ENCODE peak calls at places on chromosomes 12 and 14, in eight cellular contexts. One of them, this sample, is unnamed.

GRCh38 chr12:4274396-4274959 is 916 bp downstream of the CCND2 start:
- DNase-seq in cardiac fibroblast: peak
- DNase-seq in IMR-90: no peak
- DNase-seq in cardiac muscle cell: no peak
- DNase-seq in AG09309: no peak
- DNase-seq in body of pancreas: peak
- DNase-seq in suprapubic skin: no peak
- DNase-seq in AG10803: no peak
- DNase-seq in this sample: peak

GRCh38 chr12:71969330-71969729 is 30.7 kb downstream of the TPH2 start:
- DNase-seq in cardiac fibroblast: no peak
- DNase-seq in IMR-90: no peak
- DNase-seq in cardiac muscle cell: no peak
- DNase-seq in AG09309: no peak
- DNase-seq in body of pancreas: no peak
- DNase-seq in suprapubic skin: no peak
- DNase-seq in AG10803: no peak
- DNase-seq in this sample: no peak

GRCh38 chr12:111248221-111248620 is 120.7 kb downstream of the PHETA1 start:
- DNase-seq in cardiac fibroblast: peak
- DNase-seq in IMR-90: no peak
- DNase-seq in cardiac muscle cell: peak
- DNase-seq in AG09309: no peak
- DNase-seq in body of pancreas: no peak
- DNase-seq in suprapubic skin: no peak
- DNase-seq in AG10803: no peak
- DNase-seq in this sample: no peak

GRCh38 chr14:101293609-101294008 is 267.7 kb upstream of the DIO3 start:
- DNase-seq in cardiac fibroblast: no peak
- DNase-seq in IMR-90: no peak
- DNase-seq in cardiac muscle cell: no peak
- DNase-seq in AG09309: no peak
- DNase-seq in body of pancreas: no peak
- DNase-seq in suprapubic skin: no peak
- DNase-seq in AG10803: no peak
- DNase-seq in this sample: no peak

GRCh38 chr12:132219323-132219722 is 75.1 kb downstream of the NOC4L start:
- DNase-seq in cardiac fibroblast: no peak
- DNase-seq in IMR-90: no peak
- DNase-seq in cardiac muscle cell: no peak
- DNase-seq in AG09309: no peak
- DNase-seq in body of pancreas: no peak
- DNase-seq in suprapubic skin: no peak
- DNase-seq in AG10803: no peak
- DNase-seq in this sample: no peak

GRCh38 chr12:1878695-1879094 is 39.8 kb downstream of the CACNA2D4 start:
- DNase-seq in cardiac fibroblast: no peak
- DNase-seq in IMR-90: no peak
- DNase-seq in cardiac muscle cell: no peak
- DNase-seq in AG09309: no peak
- DNase-seq in body of pancreas: no peak
- DNase-seq in suprapubic skin: no peak
- DNase-seq in AG10803: no peak
- DNase-seq in this sample: no peak

GRCh38 chr14:80324649-80325048 is 113.3 kb upstream of the DIO2 start:
- DNase-seq in cardiac fibroblast: no peak
- DNase-seq in IMR-90: no peak
- DNase-seq in cardiac muscle cell: no peak
- DNase-seq in AG09309: no peak
- DNase-seq in body of pancreas: no peak
- DNase-seq in suprapubic skin: no peak
- DNase-seq in AG10803: no peak
- DNase-seq in this sample: no peak

GRCh38 chr14:44795725-44796124 is 166.0 kb downstream of the KLHL28 start:
- DNase-seq in cardiac fibroblast: no peak
- DNase-seq in IMR-90: peak
- DNase-seq in cardiac muscle cell: no peak
- DNase-seq in AG09309: no peak
- DNase-seq in body of pancreas: peak
- DNase-seq in suprapubic skin: no peak
- DNase-seq in AG10803: no peak
- DNase-seq in this sample: no peak

GRCh38 chr14:85079842-85080741 is 449.9 kb upstream of the FLRT2 start:
- DNase-seq in cardiac fibroblast: no peak
- DNase-seq in IMR-90: no peak
- DNase-seq in cardiac muscle cell: peak
- DNase-seq in AG09309: no peak
- DNase-seq in body of pancreas: no peak
- DNase-seq in suprapubic skin: no peak
- DNase-seq in AG10803: peak
- DNase-seq in this sample: no peak

GRCh38 chr12:57842342-57843294 is 3.9 kb downstream of the CTDSP2 start:
- DNase-seq in cardiac fibroblast: peak
- DNase-seq in IMR-90: peak
- DNase-seq in cardiac muscle cell: peak
- DNase-seq in AG09309: no peak
- DNase-seq in body of pancreas: no peak
- DNase-seq in suprapubic skin: no peak
- DNase-seq in AG10803: no peak
- DNase-seq in this sample: no peak

GRCh38 chr14:103696027-103696402 is 19.2 kb downstream of the XRCC3 start:
- DNase-seq in cardiac fibroblast: no peak
- DNase-seq in IMR-90: no peak
- DNase-seq in cardiac muscle cell: no peak
- DNase-seq in AG09309: no peak
- DNase-seq in body of pancreas: no peak
- DNase-seq in suprapubic skin: peak
- DNase-seq in AG10803: no peak
- DNase-seq in this sample: no peak

GRCh38 chr12:105492591-105492990 is 162.1 kb downstream of the C12orf75 start:
- DNase-seq in cardiac fibroblast: no peak
- DNase-seq in IMR-90: peak
- DNase-seq in cardiac muscle cell: no peak
- DNase-seq in AG09309: peak
- DNase-seq in body of pancreas: no peak
- DNase-seq in suprapubic skin: no peak
- DNase-seq in AG10803: peak
- DNase-seq in this sample: no peak

GRCh38 chr12:122421263-122421814 is 1.1 kb downstream of the CLIP1 start:
- DNase-seq in cardiac fibroblast: peak
- DNase-seq in IMR-90: peak
- DNase-seq in cardiac muscle cell: peak
- DNase-seq in AG09309: no peak
- DNase-seq in body of pancreas: peak
- DNase-seq in suprapubic skin: peak
- DNase-seq in AG10803: peak
- DNase-seq in this sample: no peak

GRCh38 chr12:25864287-25864686 is 94.2 kb upstream of the RASSF8 start:
- DNase-seq in cardiac fibroblast: no peak
- DNase-seq in IMR-90: no peak
- DNase-seq in cardiac muscle cell: no peak
- DNase-seq in AG09309: no peak
- DNase-seq in body of pancreas: no peak
- DNase-seq in suprapubic skin: no peak
- DNase-seq in AG10803: peak
- DNase-seq in this sample: no peak

GRCh38 chr14:58238252-58239247 is 6.1 kb upstream of the PSMA3 start:
- DNase-seq in cardiac fibroblast: peak
- DNase-seq in IMR-90: no peak
- DNase-seq in cardiac muscle cell: peak
- DNase-seq in AG09309: no peak
- DNase-seq in body of pancreas: no peak
- DNase-seq in suprapubic skin: no peak
- DNase-seq in AG10803: no peak
- DNase-seq in this sample: no peak

GRCh38 chr12:120993496-120993895 is 15.2 kb downstream of the HNF1A start:
- DNase-seq in cardiac fibroblast: no peak
- DNase-seq in IMR-90: no peak
- DNase-seq in cardiac muscle cell: no peak
- DNase-seq in AG09309: no peak
- DNase-seq in body of pancreas: no peak
- DNase-seq in suprapubic skin: no peak
- DNase-seq in AG10803: no peak
- DNase-seq in this sample: no peak

GRCh38 chr14:60515696-60516284 is 6.8 kb downstream of the SIX6 start:
- DNase-seq in cardiac fibroblast: no peak
- DNase-seq in IMR-90: no peak
- DNase-seq in cardiac muscle cell: peak
- DNase-seq in AG09309: no peak
- DNase-seq in body of pancreas: no peak
- DNase-seq in suprapubic skin: no peak
- DNase-seq in AG10803: no peak
- DNase-seq in this sample: no peak

GRCh38 chr14:105999361-106000028 is 473.1 kb downstream of the TMEM121 start:
- DNase-seq in cardiac fibroblast: peak
- DNase-seq in IMR-90: no peak
- DNase-seq in cardiac muscle cell: no peak
- DNase-seq in AG09309: no peak
- DNase-seq in body of pancreas: peak
- DNase-seq in suprapubic skin: no peak
- DNase-seq in AG10803: peak
- DNase-seq in this sample: peak

GRCh38 chr12:106583578-106584103 is 837 bp downstream of the RFX4 start:
- DNase-seq in cardiac fibroblast: peak
- DNase-seq in IMR-90: peak
- DNase-seq in cardiac muscle cell: peak
- DNase-seq in AG09309: no peak
- DNase-seq in body of pancreas: no peak
- DNase-seq in suprapubic skin: no peak
- DNase-seq in AG10803: peak
- DNase-seq in this sample: no peak

GRCh38 chr12:119956047-119956446 is 33.0 kb upstream of the BICDL1 start:
- DNase-seq in cardiac fibroblast: peak
- DNase-seq in IMR-90: no peak
- DNase-seq in cardiac muscle cell: no peak
- DNase-seq in AG09309: no peak
- DNase-seq in body of pancreas: no peak
- DNase-seq in suprapubic skin: no peak
- DNase-seq in AG10803: no peak
- DNase-seq in this sample: no peak

GRCh38 chr12:119964123-119964522 is 24.9 kb upstream of the BICDL1 start:
- DNase-seq in cardiac fibroblast: no peak
- DNase-seq in IMR-90: no peak
- DNase-seq in cardiac muscle cell: no peak
- DNase-seq in AG09309: no peak
- DNase-seq in body of pancreas: no peak
- DNase-seq in suprapubic skin: no peak
- DNase-seq in AG10803: no peak
- DNase-seq in this sample: no peak

GRCh38 chr12:119957135-119957534 is 31.9 kb upstream of the BICDL1 start:
- DNase-seq in cardiac fibroblast: no peak
- DNase-seq in IMR-90: no peak
- DNase-seq in cardiac muscle cell: no peak
- DNase-seq in AG09309: no peak
- DNase-seq in body of pancreas: no peak
- DNase-seq in suprapubic skin: no peak
- DNase-seq in AG10803: no peak
- DNase-seq in this sample: no peak

GRCh38 chr12:119964876-119965275 is 24.2 kb upstream of the BICDL1 start:
- DNase-seq in cardiac fibroblast: no peak
- DNase-seq in IMR-90: no peak
- DNase-seq in cardiac muscle cell: no peak
- DNase-seq in AG09309: no peak
- DNase-seq in body of pancreas: no peak
- DNase-seq in suprapubic skin: no peak
- DNase-seq in AG10803: no peak
- DNase-seq in this sample: no peak

GRCh38 chr12:119959435-119959834 is 29.6 kb upstream of the BICDL1 start:
- DNase-seq in cardiac fibroblast: no peak
- DNase-seq in IMR-90: no peak
- DNase-seq in cardiac muscle cell: no peak
- DNase-seq in AG09309: no peak
- DNase-seq in body of pancreas: no peak
- DNase-seq in suprapubic skin: no peak
- DNase-seq in AG10803: no peak
- DNase-seq in this sample: no peak
- TF ChIP-seq CTCF in cardiac fibroblast: no peak
- TF ChIP-seq CTCF in IMR-90: no peak
- TF ChIP-seq CTCF in cardiac muscle cell: no peak
- TF ChIP-seq CTCF in AG09309: no peak
- TF ChIP-seq CTCF in body of pancreas: no peak
- TF ChIP-seq CTCF in suprapubic skin: no peak
- TF ChIP-seq CTCF in AG10803: no peak
- TF ChIP-seq CTCF in this sample: no peak

GRCh38 chr14:76961631-76962302 is 66.7 kb downstream of the IRF2BPL start:
- DNase-seq in cardiac fibroblast: peak
- DNase-seq in IMR-90: peak
- DNase-seq in cardiac muscle cell: peak
- DNase-seq in AG09309: peak
- DNase-seq in body of pancreas: peak
- DNase-seq in suprapubic skin: peak
- DNase-seq in AG10803: peak
- DNase-seq in this sample: peak
- TF ChIP-seq CTCF in cardiac fibroblast: no peak
- TF ChIP-seq CTCF in IMR-90: no peak
- TF ChIP-seq CTCF in cardiac muscle cell: no peak
- TF ChIP-seq CTCF in AG09309: no peak
- TF ChIP-seq CTCF in body of pancreas: no peak
- TF ChIP-seq CTCF in suprapubic skin: no peak
- TF ChIP-seq CTCF in AG10803: no peak
- TF ChIP-seq CTCF in this sample: no peak

GRCh38 chr12:115944851-115945496 is 332.5 kb downstream of the MED13L start:
- DNase-seq in cardiac fibroblast: no peak
- DNase-seq in IMR-90: no peak
- DNase-seq in cardiac muscle cell: no peak
- DNase-seq in AG09309: no peak
- DNase-seq in body of pancreas: no peak
- DNase-seq in suprapubic skin: no peak
- DNase-seq in AG10803: no peak
- DNase-seq in this sample: no peak

GRCh38 chr12:115949675-115950074 is 327.8 kb downstream of the MED13L start:
- DNase-seq in cardiac fibroblast: no peak
- DNase-seq in IMR-90: no peak
- DNase-seq in cardiac muscle cell: no peak
- DNase-seq in AG09309: no peak
- DNase-seq in body of pancreas: no peak
- DNase-seq in suprapubic skin: no peak
- DNase-seq in AG10803: no peak
- DNase-seq in this sample: no peak

GRCh38 chr12:115946092-115946491 is 331.4 kb downstream of the MED13L start:
- DNase-seq in cardiac fibroblast: no peak
- DNase-seq in IMR-90: no peak
- DNase-seq in cardiac muscle cell: no peak
- DNase-seq in AG09309: no peak
- DNase-seq in body of pancreas: no peak
- DNase-seq in suprapubic skin: no peak
- DNase-seq in AG10803: no peak
- DNase-seq in this sample: no peak

GRCh38 chr12:115947696-115948062 is 329.8 kb downstream of the MED13L start:
- DNase-seq in cardiac fibroblast: no peak
- DNase-seq in IMR-90: no peak
- DNase-seq in cardiac muscle cell: no peak
- DNase-seq in AG09309: no peak
- DNase-seq in body of pancreas: no peak
- DNase-seq in suprapubic skin: no peak
- DNase-seq in AG10803: no peak
- DNase-seq in this sample: no peak

GRCh38 chr12:115946867-115947695 is 330.4 kb downstream of the MED13L start:
- DNase-seq in cardiac fibroblast: peak
- DNase-seq in IMR-90: peak
- DNase-seq in cardiac muscle cell: peak
- DNase-seq in AG09309: no peak
- DNase-seq in body of pancreas: no peak
- DNase-seq in suprapubic skin: no peak
- DNase-seq in AG10803: no peak
- DNase-seq in this sample: no peak
- TF ChIP-seq CTCF in cardiac fibroblast: peak
- TF ChIP-seq CTCF in IMR-90: peak
- TF ChIP-seq CTCF in cardiac muscle cell: peak
- TF ChIP-seq CTCF in AG09309: peak
- TF ChIP-seq CTCF in body of pancreas: peak
- TF ChIP-seq CTCF in suprapubic skin: peak
- TF ChIP-seq CTCF in AG10803: peak
- TF ChIP-seq CTCF in this sample: no peak

GRCh38 chr14:68084256-68084655 is 264.7 kb downstream of the RAD51B start:
- DNase-seq in cardiac fibroblast: peak
- DNase-seq in IMR-90: peak
- DNase-seq in cardiac muscle cell: peak
- DNase-seq in AG09309: no peak
- DNase-seq in body of pancreas: no peak
- DNase-seq in suprapubic skin: no peak
- DNase-seq in AG10803: no peak
- DNase-seq in this sample: no peak
- TF ChIP-seq CTCF in cardiac fibroblast: no peak
- TF ChIP-seq CTCF in IMR-90: peak
- TF ChIP-seq CTCF in cardiac muscle cell: peak
- TF ChIP-seq CTCF in AG09309: peak
- TF ChIP-seq CTCF in body of pancreas: no peak
- TF ChIP-seq CTCF in suprapubic skin: no peak
- TF ChIP-seq CTCF in AG10803: peak
- TF ChIP-seq CTCF in this sample: no peak

This sample was measured in natural killer cell.